ENCODE peak calls at places on chromosomes 13 and 19, in seven cellular contexts. G is A549, H is stomach, C is tibial nerve, D is sigmoid colon, E is heart left ventricle, O is esophagus squamous epithelium. Z is an unnamed sample.

GRCh38 chr13:50366488-50367174 is 351.4 kb downstream of the KCNRG start:
- DNase-seq in E (no peak), G (no peak), O (no peak), D (no peak), C (no peak), H (no peak), Z (no peak)

GRCh38 chr19:13906525-13906904 is 514 bp downstream of the CC2D1A start:
- DNase-seq in O (no peak), C (no peak), G (no peak), E (no peak), H (peak; percentile 63), D (no peak), Z (no peak)

GRCh38 chr13:31209172-31209818 is 9.5 kb downstream of the B3GLCT start:
- DNase-seq in H (peak; percentile 43), G (no peak), C (peak; percentile 12), O (no peak), D (peak; percentile 81), E (peak; percentile 74), Z (peak; percentile 25)

GRCh38 chr13:41054919-41055619 is 6.2 kb upstream of the WBP4 start:
- DNase-seq in O (no peak), D (no peak), E (no peak), C (no peak), H (no peak), G (no peak), Z (no peak)

GRCh38 chr13:75647126-75647784 is 11.1 kb downstream of the LMO7 start:
- DNase-seq in H (no peak), D (no peak), O (no peak), C (no peak), E (no peak), G (no peak), Z (no peak)

GRCh38 chr19:5138606-5139594 is 170.0 kb downstream of the KDM4B start:
- DNase-seq in D (no peak), C (peak; percentile 33), H (peak; percentile 56), E (peak; percentile 80), O (no peak), G (no peak), Z (no peak)

GRCh38 chr19:1568320-1569019 is at the start of gene MEX3D:
- DNase-seq in C (peak; percentile 57), D (peak; percentile 89), E (peak; percentile 88), H (peak; percentile 87), G (peak; percentile 62), O (no peak), Z (peak; percentile 92)

GRCh38 chr13:52845766-52846566 is 2.5 kb downstream of the PCDH8 start:
- DNase-seq in E (peak; percentile 59), G (no peak), D (no peak), H (no peak), O (no peak), C (no peak), Z (no peak)

GRCh38 chr19:17073869-17074627 is 1.2 kb downstream of the HAUS8 start:
- DNase-seq in H (no peak), E (no peak), O (no peak), G (no peak), D (no peak), C (no peak), Z (no peak)

GRCh38 chr19:29724102-29724641 is 9.1 kb upstream of the C19orf12 start:
- DNase-seq in E (no peak), O (no peak), H (no peak), D (no peak), G (no peak), C (no peak), Z (no peak)

GRCh38 chr13:19955873-19956559 is 2.5 kb upstream of the ZMYM2 start:
- DNase-seq in D (no peak), H (no peak), C (no peak), O (no peak), G (no peak), E (no peak), Z (no peak)

GRCh38 chr13:111911141-111911720 is 155.7 kb upstream of the SOX1 start:
- DNase-seq in E (no peak), O (no peak), G (no peak), D (peak; percentile 36), H (no peak), C (no peak), Z (peak; percentile 45)

GRCh38 chr19:10285393-10285792 is 1.4 kb upstream of the ICAM4 start:
- DNase-seq in C (no peak), H (no peak), E (no peak), D (no peak), O (no peak), G (no peak), Z (no peak)

GRCh38 chr19:10289167-10289835 is 451 bp upstream of the ICAM5 start:
- DNase-seq in D (no peak), O (no peak), H (peak; percentile 37), C (no peak), G (no peak), E (no peak), Z (no peak)

GRCh38 chr19:10288662-10289166 is 1.0 kb upstream of the ICAM5 start:
- DNase-seq in D (no peak), G (peak; percentile 85), H (peak; percentile 37), C (no peak), O (no peak), E (no peak), Z (no peak)

GRCh38 chr19:10284641-10285278 is 2.0 kb upstream of the ICAM4 start:
- DNase-seq in H (no peak), G (no peak), C (no peak), E (no peak), D (no peak), O (no peak), Z (no peak)

DNA sequence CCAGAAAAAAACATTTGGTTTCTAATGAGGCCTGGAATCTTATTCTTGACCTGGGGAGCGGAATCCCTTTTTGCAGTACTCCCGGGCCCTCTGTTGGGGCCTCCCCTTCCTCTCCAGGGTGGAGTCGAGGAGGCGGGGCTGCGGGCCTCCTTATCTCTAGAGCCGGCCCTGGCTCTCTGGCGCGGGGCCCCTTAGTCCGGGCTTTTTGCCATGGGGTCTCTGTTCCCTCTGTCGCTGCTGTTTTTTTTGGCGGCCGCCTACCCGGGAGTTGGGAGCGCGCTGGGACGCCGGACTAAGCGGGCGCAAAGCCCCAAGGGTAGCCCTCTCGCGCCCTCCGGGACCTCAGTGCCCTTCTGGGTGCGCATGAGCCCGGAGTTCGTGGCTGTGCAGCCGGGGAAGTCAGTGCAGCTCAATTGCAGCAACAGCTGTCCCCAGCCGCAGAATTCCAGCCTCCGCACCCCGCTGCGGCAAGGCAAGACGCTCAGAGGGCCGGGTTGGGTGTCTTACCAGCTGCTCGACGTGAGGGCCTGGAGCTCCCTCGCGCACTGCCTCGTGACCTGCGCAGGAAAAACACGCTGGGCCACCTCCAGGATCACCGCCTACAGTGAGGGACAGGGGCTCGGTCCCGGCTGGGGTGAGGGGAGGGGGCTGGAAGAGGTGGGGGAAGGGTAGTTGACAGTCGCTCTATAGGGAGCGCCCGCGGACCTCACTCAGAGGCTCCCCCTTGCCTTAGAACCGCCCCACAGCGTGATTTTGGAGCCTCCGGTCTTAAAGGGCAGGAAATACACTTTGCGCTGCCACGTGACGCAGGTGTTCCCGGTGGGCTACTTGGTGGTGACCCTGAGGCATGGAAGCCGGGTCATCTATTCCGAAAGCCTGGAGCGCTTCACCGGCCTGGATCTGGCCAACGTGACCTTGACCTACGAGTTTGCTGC is at the start of gene ICAM4:
- DNase-seq in E (peak; percentile 92), C (no peak), O (no peak), G (no peak), D (no peak), H (peak; percentile 81), Z (peak; percentile 91)
- H3K4me3 ChIP-seq in E (peak within 1 kb of the TSS; percentile 40), C (no peak within 1 kb of the TSS), O (peak within 1 kb of the TSS; percentile 38), G (no peak within 1 kb of the TSS), D (no peak within 1 kb of the TSS), H (peak within 1 kb of the TSS; percentile 24), Z (no peak within 1 kb of the TSS)

GRCh38 chr13:72561791-72562190 is 165.6 kb downstream of the MZT1 start:
- DNase-seq in O (no peak), H (no peak), C (no peak), E (no peak), G (no peak), D (no peak), Z (no peak)

GRCh38 chr13:72570019-72570418 is 157.4 kb downstream of the MZT1 start:
- DNase-seq in O (no peak), C (no peak), D (no peak), G (no peak), H (no peak), E (no peak), Z (no peak)

GRCh38 chr13:72562686-72563085 is 164.7 kb downstream of the MZT1 start:
- DNase-seq in G (no peak), C (no peak), H (no peak), D (no peak), O (no peak), E (no peak), Z (no peak)

GRCh38 chr13:72565893-72566292 is 161.5 kb downstream of the MZT1 start:
- DNase-seq in E (no peak), H (no peak), C (no peak), G (no peak), O (no peak), D (no peak), Z (no peak)

GRCh38 chr13:72567566-72567965 is 159.9 kb downstream of the MZT1 start:
- DNase-seq in E (no peak), H (no peak), G (no peak), C (no peak), O (no peak), D (no peak), Z (no peak)
- TF ChIP-seq CTCF in E (no peak), H (no peak), G (no peak), C (no peak), O (no peak), D (no peak), Z (no peak)

GRCh38 chr19:57719901-57720519 is 7.4 kb downstream of the ZNF671 start:
- DNase-seq in O (no peak), D (no peak), H (no peak), G (no peak), C (no peak), E (no peak), Z (no peak)
- TF ChIP-seq POLR2A in O (no peak), D (no peak), H (no peak), G (no peak), C (no peak), E (no peak), Z (no peak)

GRCh38 chr19:58307736-58308135 is 2.6 kb downstream of the ERVK3-1 start:
- DNase-seq in O (no peak), D (no peak), E (no peak), H (no peak), G (no peak), C (no peak), Z (no peak)

GRCh38 chr19:58305065-58305931 is at the start of gene ERVK3-1:
- DNase-seq in D (peak; percentile 98), G (peak; percentile 99), E (peak; percentile 98), O (peak; percentile 92), C (peak; percentile 87), H (peak; percentile 96), Z (peak; percentile 99)

GRCh38 chr19:58304748-58305064 is 471 bp upstream of the ERVK3-1 start:
- DNase-seq in H (no peak), O (no peak), C (no peak), E (no peak), D (no peak), G (no peak), Z (no peak)

GRCh38 chr19:58305932-58306323 is 751 bp downstream of the ERVK3-1 start:
- DNase-seq in D (no peak), G (peak; percentile 36), C (no peak), H (no peak), E (no peak), O (no peak), Z (no peak)

DNA sequence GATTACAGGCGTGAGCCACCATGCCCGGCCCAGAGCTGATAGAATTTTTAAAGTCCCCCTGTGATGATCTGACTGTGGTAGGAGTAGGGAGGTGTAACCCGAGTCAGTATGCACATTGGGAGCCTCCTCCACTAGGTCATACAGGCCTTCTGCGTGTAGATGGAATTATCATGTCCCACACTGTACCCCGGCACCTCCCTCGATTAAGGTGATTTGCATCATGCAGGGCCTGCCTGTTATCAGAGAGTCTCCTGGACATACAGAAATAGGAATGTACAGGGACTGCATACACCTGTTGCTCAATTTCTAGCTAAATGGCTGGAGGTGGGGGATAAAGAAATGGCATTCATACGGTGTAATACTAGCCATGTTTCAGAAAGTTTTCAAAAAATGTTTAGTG is 922 bp upstream of the ERVK3-1 start:
- DNase-seq in C (no peak), H (no peak), G (no peak), D (no peak), E (no peak), O (no peak), Z (no peak)
- H3K4me3 ChIP-seq in C (no peak overlapping the region), H (no peak overlapping the region), G (no peak overlapping the region), D (no peak overlapping the region), E (no peak overlapping the region), O (peak overlapping the region; percentile 78), Z (no peak overlapping the region)